ENCODE peak calls at places on chromosomes 1 and 21, in six cellular contexts. I is neural progenitor cell, M is DND-41, D is Karpas-422, V is PC-3, F is astrocyte. G is an unnamed sample.
A peak's percentile ranks its signal among the peaks of the same experiment; 100 is the strongest.

GRCh38 chr1:199490804-199491527 is 536.5 kb upstream of the NR5A2 start:
- DNase-seq in F (peak; percentile 88), V (peak; percentile 87), M (no peak), D (no peak), I (no peak), G (no peak)

GRCh38 chr1:75472971-75473603 is 137.8 kb downstream of the SLC44A5 start:
- DNase-seq in D (no peak), I (no peak), V (no peak), M (no peak), F (peak; percentile 11), G (no peak)

GRCh38 chr1:92913093-92913819 is 48.0 kb downstream of the DIPK1A start:
- DNase-seq in I (no peak), D (peak; percentile 50), F (no peak), V (no peak), M (no peak), G (no peak)

GRCh38 chr1:19658186-19658585 is 6.5 kb upstream of the HTR6 start:
- DNase-seq in F (no peak), I (no peak), V (no peak), D (no peak), M (no peak), G (no peak)

GRCh38 chr1:193036337-193037047 is 22.7 kb downstream of the UCHL5 start:
- DNase-seq in I (no peak), V (no peak), D (no peak), F (no peak), M (no peak), G (no peak)

GRCh38 chr1:173163209-173163608 is 43.9 kb downstream of the TNFSF4 start:
- DNase-seq in V (no peak), M (no peak), D (no peak), I (no peak), F (no peak), G (no peak)

GRCh38 chr1:190478193-190479007 is 736 bp upstream of the BRINP3 start:
- DNase-seq in I (peak; percentile 83), D (no peak), V (peak; percentile 72), F (peak; percentile 47), M (no peak), G (no peak)

GRCh38 chr1:169329383-169329782 is 38.2 kb downstream of the NME7 start:
- DNase-seq in F (no peak), D (no peak), V (no peak), M (no peak), I (no peak), G (no peak)

GRCh38 chr1:205440476-205441317 is 15.1 kb downstream of the BLACAT1 start:
- DNase-seq in F (peak; percentile 58), I (peak; percentile 66), D (peak; percentile 51), V (peak; percentile 90), M (peak; percentile 42), G (peak; percentile 26)

GRCh38 chr1:42841440-42842147 is 4.8 kb upstream of the ZNF691 start:
- DNase-seq in I (no peak), F (no peak), D (no peak), V (no peak), M (no peak), G (no peak)

GRCh38 chr21:16195476-16195875 is 465.7 kb downstream of the USP25 start:
- DNase-seq in I (no peak), V (no peak), D (no peak), M (no peak), F (peak; percentile 71), G (no peak)

GRCh38 chr1:35838693-35839245 is 31.0 kb downstream of the AGO4 start:
- DNase-seq in I (no peak), D (no peak), V (no peak), F (no peak), M (no peak), G (no peak)

GRCh38 chr1:153399401-153400055 is 8.7 kb upstream of the S100A8 start:
- DNase-seq in V (no peak), D (no peak), M (no peak), I (no peak), F (no peak), G (no peak)

GRCh38 chr1:202680586-202681352 is 29.5 kb downstream of the SYT2 start:
- DNase-seq in M (no peak), I (peak; percentile 82), V (no peak), D (no peak), F (no peak), G (no peak)

GRCh38 chr21:34227386-34227852 is 136.4 kb upstream of the KCNE2 start:
- DNase-seq in D (no peak), V (peak; percentile 12), F (peak; percentile 66), I (no peak), M (no peak), G (no peak)

GRCh38 chr1:112954945-112955677 is 885 bp downstream of the SLC16A1 start:
- DNase-seq in I (peak; percentile 87), V (peak; percentile 80), F (peak; percentile 62), M (peak; percentile 77), D (peak; percentile 84), G (peak; percentile 76)

GRCh38 chr1:160723332-160723731 is 11.7 kb upstream of the CD48 start:
- DNase-seq in V (no peak), F (no peak), M (no peak), I (no peak), D (no peak), G (no peak)

GRCh38 chr1:19728413-19729145 is 63.9 kb downstream of the HTR6 start:
- DNase-seq in D (no peak), F (no peak), I (no peak), M (no peak), V (no peak), G (no peak)

GRCh38 chr1:5597991-5598823 is 394.0 kb downstream of the NPHP4 start:
- DNase-seq in F (no peak), D (peak; percentile 59), I (peak; percentile 52), M (no peak), V (no peak), G (no peak)

GRCh38 chr1:23446644-23447310 is 22.2 kb upstream of the TCEA3 start:
- DNase-seq in V (no peak), D (no peak), F (no peak), I (no peak), M (no peak), G (peak; percentile 66)

GRCh38 chr1:199335496-199335895 is 692.0 kb upstream of the NR5A2 start:
- DNase-seq in D (no peak), M (no peak), V (no peak), I (no peak), F (peak; percentile 51), G (peak; percentile 14)

GRCh38 chr1:30942326-30942978 is 33.9 kb upstream of the SDC3 start:
- DNase-seq in I (no peak), M (no peak), D (no peak), V (no peak), F (no peak), G (no peak)

GRCh38 chr1:19493547-19493946 is 8.2 kb upstream of the CAPZB start:
- DNase-seq in I (no peak), D (no peak), V (no peak), F (no peak), M (no peak), G (no peak)

GRCh38 chr1:179177182-179177581 is 52.3 kb downstream of the ABL2 start:
- DNase-seq in M (no peak), I (no peak), V (no peak), D (no peak), F (peak; percentile 83), G (no peak)

DNA sequence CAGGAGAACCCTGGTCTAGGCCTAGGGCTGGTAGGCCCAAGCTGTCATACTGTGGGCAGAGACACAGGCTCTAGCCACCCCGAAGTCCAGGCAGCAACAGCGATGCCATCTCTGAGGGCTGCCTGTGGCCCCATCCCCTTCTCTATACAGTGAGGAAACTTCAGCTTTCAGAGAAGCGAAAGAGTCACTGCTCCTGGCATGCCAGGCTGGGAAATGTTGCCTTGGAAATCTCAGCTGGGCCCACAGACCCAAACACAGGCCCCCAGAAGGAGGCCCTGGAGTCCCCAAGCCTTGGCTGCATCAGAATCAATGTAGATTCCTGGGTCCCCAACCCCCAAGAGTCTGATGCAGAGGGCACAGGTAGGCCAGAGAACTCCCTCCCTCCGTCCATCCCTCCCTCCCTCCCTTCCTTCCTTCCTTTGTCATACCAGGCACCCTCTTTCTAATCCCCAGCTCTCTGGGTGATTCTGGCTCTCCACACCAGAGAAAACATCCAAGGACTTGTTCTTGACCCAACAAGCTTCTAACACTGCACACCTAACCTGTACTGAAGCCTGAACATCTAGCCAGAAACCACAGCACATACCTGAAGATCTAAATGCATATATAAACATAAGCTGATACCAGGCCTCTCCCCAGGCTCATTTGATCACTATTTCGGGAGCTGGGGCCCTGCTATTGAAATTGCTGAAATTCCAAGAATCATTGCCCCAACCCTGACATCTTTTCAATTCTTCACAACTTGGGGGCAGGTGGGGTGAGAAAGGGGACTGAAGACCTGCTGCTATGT is 143.2 kb upstream of the EDN2 start:
- DNase-seq in V (no peak), F (no peak), M (no peak), D (no peak), I (no peak), G (no peak)
- H3K4me3 ChIP-seq in V (no peak overlapping the region), F (no peak overlapping the region), M (no peak overlapping the region), D (no peak overlapping the region), I (no peak overlapping the region), G (no peak overlapping the region)

GRCh38 chr1:67750690-67751052 is 65.7 kb downstream of the GADD45A start:
- DNase-seq in D (no peak), M (no peak), F (no peak), I (no peak), V (no peak), G (no peak)
- H3K79me2 ChIP-seq in D (no peaks in the 10 kb centered on the region), M (no peaks in the 10 kb centered on the region), F (peaks cover 76% of the 10 kb centered on the region), I (no peaks in the 10 kb centered on the region), V (peaks cover 30% of the 10 kb centered on the region), G (peaks cover 4% of the 10 kb centered on the region)

DNA sequence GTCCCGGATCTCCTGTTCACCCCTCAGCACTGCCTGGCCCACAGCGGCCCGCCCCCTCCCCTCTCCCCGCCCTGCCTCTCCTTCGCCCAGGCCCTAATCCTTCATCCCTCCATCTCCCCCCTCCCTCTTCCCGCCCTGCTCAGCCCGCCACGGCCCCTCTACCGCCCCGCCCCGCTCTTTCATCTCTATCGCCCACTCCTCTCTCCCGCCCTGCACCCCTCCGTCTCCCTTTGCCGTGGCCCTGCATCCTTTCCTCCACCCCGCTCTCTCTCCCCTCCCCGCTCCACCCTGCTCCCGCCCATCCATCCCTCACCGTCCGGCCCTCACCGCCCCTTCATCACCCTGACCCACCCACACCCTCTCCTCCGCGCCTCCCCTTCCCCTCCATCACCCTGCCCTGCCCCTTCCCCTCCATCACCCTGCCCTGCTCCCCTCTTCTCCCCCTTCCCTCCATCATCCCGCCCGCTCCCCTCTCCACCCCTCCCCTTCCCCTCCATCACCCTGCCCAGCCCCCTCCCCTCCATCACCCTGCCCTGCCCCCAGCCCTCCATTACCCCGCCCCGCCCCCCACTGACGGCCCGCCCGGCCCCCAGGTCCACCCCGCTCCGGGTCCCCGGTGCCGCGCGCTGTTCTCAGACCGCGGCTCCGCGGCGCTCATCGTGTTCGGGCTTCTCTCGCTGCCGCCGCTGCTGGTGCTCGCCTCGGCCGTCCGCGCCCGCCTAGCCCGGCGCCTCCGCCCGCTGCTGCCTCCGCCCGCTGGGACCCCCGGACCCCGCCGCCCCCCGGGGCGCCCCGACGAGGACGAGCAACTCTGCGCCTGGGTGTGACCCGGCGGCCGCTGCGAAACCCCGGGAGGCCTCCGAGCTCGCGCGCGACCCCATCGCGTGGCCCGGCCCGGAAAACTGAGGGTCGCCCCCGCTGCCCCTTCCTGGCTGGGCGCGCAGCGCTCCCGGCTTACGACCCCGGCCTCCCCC is 6.2 kb upstream of the ANKRD65 start:
- DNase-seq in V (no peak), D (no peak), M (peak; percentile 32), I (peak; percentile 93), F (no peak), G (peak; percentile 26)
- H3K4me3 ChIP-seq in V (no peak overlapping the region), D (no peak overlapping the region), M (no peak overlapping the region), I (peak overlapping the region; percentile 48), F (peak overlapping the region; percentile 10), G (peak overlapping the region; percentile 63)

DNA sequence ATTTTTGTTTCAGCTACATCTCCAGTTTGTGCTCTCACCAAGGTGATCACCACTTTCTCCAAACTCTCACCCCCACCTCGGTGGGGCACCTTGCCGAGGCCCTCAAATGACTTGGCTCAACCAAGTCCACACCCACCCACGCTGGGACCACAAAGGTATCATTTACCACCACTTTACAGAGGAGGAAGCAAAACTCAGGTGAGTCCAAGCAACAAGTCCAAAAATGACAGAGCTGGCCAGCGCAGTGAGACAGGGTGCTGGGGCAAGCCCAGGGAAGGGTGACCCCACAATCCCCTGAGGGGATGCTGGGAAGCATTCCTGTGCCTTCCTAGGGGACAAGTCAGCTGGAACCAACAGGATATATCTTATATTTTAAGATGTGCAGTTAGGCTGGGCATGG is 24.7 kb downstream of the SSBP3 start:
- DNase-seq in D (no peak), M (no peak), V (no peak), I (no peak), F (no peak), G (no peak)
- H3K79me2 ChIP-seq in D (no peaks in the 10 kb centered on the region), M (peaks cover 93% of the 10 kb centered on the region), V (no peaks in the 10 kb centered on the region), I (peaks cover 89% of the 10 kb centered on the region), F (peaks cover 44% of the 10 kb centered on the region), G (peaks cover 8% of the 10 kb centered on the region)

G was measured in trophoblast cell.